ENCODE peak calls at places on chromosomes 4 and X, in six cellular contexts. N is lower lobe of right lung, F is GM20000, R is ovary, Z is GM10248, W is fibroblast of the conjunctiva. P is an unnamed sample.

GRCh38 chr4:682490-683172 is 6.3 kb downstream of the SLC49A3 start:
- DNase-seq in Z (no peak), F (no peak), W (no peak), N (no peak), R (peak), P (no peak)

GRCh38 chr4:5940470-5941203 is 47.8 kb upstream of the CRMP1 start:
- DNase-seq in W (no peak), R (no peak), N (no peak), F (no peak), Z (no peak), P (no peak)

GRCh38 chrX:48910926-48911406 is 480 bp downstream of the SLC35A2 start:
- DNase-seq in N (no peak), F (no peak), R (no peak), W (no peak), Z (no peak), P (no peak)

GRCh38 chr4:76689079-76689817 is 208.7 kb downstream of the SOWAHB start:
- DNase-seq in R (peak), W (no peak), Z (peak), F (peak), N (peak), P (no peak)

GRCh38 chrX:64977830-64978229 is 1.6 kb upstream of the ZC4H2 start:
- DNase-seq in W (no peak), F (no peak), R (no peak), Z (no peak), N (no peak), P (no peak)

GRCh38 chrX:9349572-9350259 is 115.1 kb upstream of the TBL1X start:
- DNase-seq in W (no peak), F (no peak), N (no peak), Z (no peak), R (no peak), P (no peak)

GRCh38 chrX:49039598-49040375 is 3.4 kb downstream of the TFE3 start:
- DNase-seq in R (peak), F (peak), N (peak), Z (no peak), W (peak), P (peak)

GRCh38 chr4:6875431-6875831 is 34.2 kb upstream of the TBC1D14 start:
- DNase-seq in W (no peak), F (no peak), Z (no peak), R (no peak), N (peak), P (no peak)

GRCh38 chr4:166065324-166065723 is 192.3 kb downstream of the TLL1 start:
- DNase-seq in R (no peak), W (no peak), F (no peak), Z (no peak), N (no peak), P (no peak)

GRCh38 chr4:106315476-106315967 is 487 bp downstream of the TBCK start:
- DNase-seq in W (no peak), N (peak), R (no peak), F (no peak), Z (no peak), P (no peak)

GRCh38 chr4:183362916-183363542 is 40.8 kb upstream of the CLDN24 start:
- DNase-seq in N (no peak), R (no peak), W (no peak), F (no peak), Z (no peak), P (no peak)

GRCh38 chrX:123570011-123570590 is 162.8 kb downstream of the THOC2 start:
- DNase-seq in Z (no peak), R (no peak), W (no peak), N (no peak), F (no peak), P (no peak)

GRCh38 chr4:78634011-78634664 is 82.6 kb downstream of the ANXA3 start:
- DNase-seq in R (no peak), F (no peak), W (no peak), N (peak), Z (no peak), P (peak)

GRCh38 chrX:19188566-19188965 is 66.3 kb upstream of the ADGRG2 start:
- DNase-seq in F (no peak), Z (no peak), R (no peak), N (no peak), W (no peak), P (no peak)

GRCh38 chrX:51759055-51759454 is 15.8 kb downstream of the GSPT2 start:
- DNase-seq in Z (no peak), W (no peak), F (no peak), R (no peak), N (no peak), P (no peak)

GRCh38 chr4:153260553-153261306 is 56.5 kb downstream of the TRIM2 start:
- DNase-seq in N (no peak), Z (no peak), F (no peak), W (peak), R (no peak), P (no peak)

GRCh38 chr4:71380721-71381120 is 41.9 kb downstream of the SLC4A4 start:
- DNase-seq in F (no peak), Z (no peak), N (no peak), W (no peak), R (no peak), P (no peak)